ENCODE peak calls at places on chromosomes 7 and 10, in eight cellular contexts. W, K, S, V, L, O, Z and P are unnamed samples.

GRCh38 chr7:105097619-105098018 is 83.6 kb downstream of the KMT2E start:
- DNase-seq in K (peak; percentile 34), W (no peak), O (no peak), S (no peak), V (peak; percentile 19), L (no peak), Z (no peak), P (no peak)

GRCh38 chr10:13139150-13139549 is 22.2 kb upstream of the MCM10 start:
- DNase-seq in W (no peak), O (no peak), S (no peak), Z (no peak), K (no peak), V (peak; percentile 72), L (no peak), P (no peak)

GRCh38 chr10:79399242-79399831 is 46.1 kb downstream of the ZCCHC24 start:
- DNase-seq in V (no peak), L (peak; percentile 62), Z (peak; percentile 69), K (peak; percentile 97), O (peak; percentile 87), W (no peak), S (no peak), P (peak; percentile 91)

GRCh38 chr7:6260291-6261183 is 11.9 kb downstream of the CYTH3 start:
- DNase-seq in Z (no peak), L (no peak), S (no peak), V (no peak), K (no peak), O (no peak), W (no peak), P (no peak)

GRCh38 chr7:127809285-127809702 is 157.3 kb downstream of the SND1 start:
- DNase-seq in O (peak; percentile 43), V (peak; percentile 96), L (peak; percentile 86), Z (peak; percentile 44), K (peak; percentile 78), W (no peak), S (no peak), P (no peak)

GRCh38 chr10:87961314-87961713 is 97.9 kb downstream of the PTEN start:
- DNase-seq in O (no peak), W (no peak), L (no peak), Z (no peak), S (no peak), V (no peak), K (peak; percentile 87), P (no peak)

GRCh38 chr10:113411456-113411855 is 141.4 kb upstream of the HABP2 start:
- DNase-seq in L (no peak), O (no peak), K (no peak), Z (no peak), S (no peak), V (peak; percentile 32), W (no peak), P (no peak)

GRCh38 chr10:3347413-3348147 is 175.0 kb upstream of the PITRM1 start:
- DNase-seq in L (no peak), K (no peak), V (peak; percentile 1), W (no peak), O (no peak), S (no peak), Z (no peak), P (no peak)

GRCh38 chr7:31782411-31782991 is 95.5 kb downstream of the PPP1R17 start:
- DNase-seq in Z (no peak), O (peak; percentile 62), L (peak; percentile 30), K (peak; percentile 79), W (no peak), V (peak; percentile 67), S (no peak), P (no peak)

GRCh38 chr7:159158888-159159405 is 14.3 kb upstream of the VIPR2 start:
- DNase-seq in L (no peak), Z (no peak), O (no peak), K (no peak), S (no peak), W (no peak), V (peak; percentile 79), P (no peak)

GRCh38 chr10:24873281-24873683 is 79.1 kb downstream of the PRTFDC1 start:
- DNase-seq in K (peak; percentile 50), L (peak; percentile 8), V (peak; percentile 69), O (peak; percentile 66), W (no peak), Z (no peak), S (no peak), P (no peak)

GRCh38 chr7:1248459-1249131 is 15.9 kb downstream of the UNCX start:
- DNase-seq in W (no peak), L (no peak), Z (no peak), O (no peak), V (peak; percentile 57), K (no peak), S (no peak), P (no peak)

GRCh38 chr7:79683185-79683890 is 229.9 kb upstream of the MAGI2 start:
- DNase-seq in S (no peak), Z (no peak), W (no peak), O (no peak), V (no peak), L (no peak), K (no peak), P (no peak)

GRCh38 chr7:84372155-84372621 is 177.6 kb upstream of the SEMA3A start:
- DNase-seq in V (peak; percentile 5), W (no peak), O (no peak), S (no peak), K (peak; percentile 97), Z (no peak), L (peak; percentile 11), P (no peak)

GRCh38 chr7:3897430-3898385 is 596.7 kb downstream of the SDK1 start:
- DNase-seq in O (peak; percentile 56), L (peak; percentile 23), V (peak; percentile 74), Z (no peak), S (no peak), K (peak; percentile 27), W (peak; percentile 18), P (no peak)

GRCh38 chr10:71266147-71266917 is 52.7 kb upstream of the SLC29A3 start:
- DNase-seq in O (no peak), V (peak; percentile 49), K (no peak), L (no peak), W (no peak), S (no peak), Z (no peak), P (no peak)

GRCh38 chr7:150515752-150516151 is 1.1 kb downstream of the GIMAP7 start:
- DNase-seq in L (no peak), V (no peak), O (no peak), S (no peak), K (no peak), W (no peak), Z (no peak), P (no peak)

GRCh38 chr10:48464121-48464870 is 140.6 kb downstream of the ARHGAP22 start:
- DNase-seq in O (no peak), L (peak; percentile 7), K (no peak), Z (no peak), W (no peak), S (no peak), V (no peak), P (peak; percentile 65)

GRCh38 chr10:47423476-47423875 is 39.4 kb upstream of the ZNF488 start:
- DNase-seq in Z (no peak), W (no peak), K (peak; percentile 33), V (no peak), L (no peak), O (no peak), S (no peak), P (no peak)

GRCh38 chr7:55086413-55087201 is 67.8 kb downstream of the EGFR start:
- DNase-seq in L (no peak), S (no peak), Z (no peak), K (peak; percentile 97), W (no peak), V (peak; percentile 51), O (no peak), P (no peak)

GRCh38 chr10:44395396-44395795 is 10.5 kb upstream of the CXCL12 start:
- DNase-seq in W (no peak), Z (no peak), O (no peak), L (no peak), K (no peak), V (peak; percentile 90), S (no peak), P (no peak)

GRCh38 chr7:117750612-117751563 is 122.4 kb downstream of the CTTNBP2 start:
- DNase-seq in S (no peak), L (no peak), K (peak; percentile 24), V (peak; percentile 24), W (no peak), O (peak; percentile 71), Z (no peak), P (no peak)

GRCh38 chr7:132430863-132431822 is 145.1 kb downstream of the PLXNA4 start:
- DNase-seq in W (peak; percentile 41), V (no peak), O (peak; percentile 25), S (no peak), L (no peak), K (peak; percentile 98), Z (peak; percentile 63), P (no peak)

GRCh38 chr7:69640925-69641594 is 42.8 kb downstream of the AUTS2 start:
- DNase-seq in L (no peak), K (no peak), O (no peak), W (no peak), S (no peak), Z (no peak), V (no peak), P (no peak)

GRCh38 chr7:24978837-24979469 is 1.0 kb downstream of the OSBPL3 start:
- DNase-seq in V (peak; percentile 56), K (no peak), O (peak; percentile 14), L (peak; percentile 11), W (no peak), Z (no peak), S (no peak), P (no peak)

GRCh38 chr7:44078521-44078920 is 3.8 kb downstream of the POLM start:
- DNase-seq in W (no peak), K (no peak), Z (no peak), L (peak; percentile 31), V (no peak), S (no peak), O (no peak), P (no peak)

GRCh38 chr7:93690021-93690420 is 115.5 kb upstream of the CALCR start:
- DNase-seq in O (no peak), K (no peak), W (no peak), S (no peak), V (no peak), L (no peak), Z (no peak), P (no peak)

GRCh38 chr7:5457245-5457735 is 33.7 kb upstream of the TNRC18 start:
- DNase-seq in L (no peak), O (no peak), W (no peak), K (no peak), V (no peak), S (no peak), Z (no peak), P (no peak)

GRCh38 chr10:122515588-122516231 is 44.8 kb upstream of the DMBT1 start:
- DNase-seq in O (no peak), V (no peak), K (peak; percentile 84), L (no peak), W (peak; percentile 32), S (no peak), Z (no peak), P (no peak)

GRCh38 chr7:151372612-151373265 is 31.1 kb downstream of the NUB1 start:
- DNase-seq in W (no peak), S (no peak), O (no peak), L (no peak), Z (no peak), V (no peak), K (no peak), P (peak; percentile 72)

GRCh38 chr10:77504870-77505257 is 132.7 kb downstream of the KCNMA1 start:
- DNase-seq in S (no peak), W (peak; percentile 5), V (peak; percentile 79), K (peak; percentile 94), Z (no peak), O (no peak), L (peak; percentile 85), P (no peak)

GRCh38 chr10:48447356-48448215 is 141.1 kb downstream of the MAPK8 start:
- DNase-seq in O (peak; percentile 2), Z (no peak), W (no peak), L (no peak), K (no peak), S (no peak), V (no peak), P (no peak)

GRCh38 chr7:77933394-77933793 is 134.8 kb downstream of the PHTF2 start:
- DNase-seq in W (no peak), S (no peak), Z (no peak), L (no peak), V (no peak), K (peak; percentile 71), O (no peak), P (no peak)

GRCh38 chr10:97332586-97333350 is 1.8 kb downstream of the FRAT2 start:
- DNase-seq in W (no peak), Z (peak; percentile 40), V (no peak), S (no peak), O (peak; percentile 83), L (no peak), K (peak; percentile 90), P (no peak)